ENCODE peak calls at places on chromosomes 2 and 18, in five cellular contexts. W, E, X, K and C are unnamed samples.

GRCh38 chr2:191612496-191612895 is 65.4 kb upstream of the NABP1 start:
- DNase-seq in E (no peak), X (peak), W (no peak), K (no peak), C (no peak)

GRCh38 chr2:96747061-96747460 is 7.2 kb upstream of the LMAN2L start:
- DNase-seq in E (no peak), W (no peak), X (no peak), K (no peak), C (no peak)

GRCh38 chr18:61699397-61700090 is 193.3 kb downstream of the RNF152 start:
- DNase-seq in X (no peak), K (no peak), E (no peak), W (no peak), C (no peak)

GRCh38 chr2:81545626-81546025 is 1241.1 kb upstream of the LRRTM1 start:
- DNase-seq in X (no peak), W (no peak), K (no peak), E (no peak), C (no peak)

GRCh38 chr18:47912343-47912742 is 18.1 kb downstream of the SMAD2 start:
- DNase-seq in K (no peak), E (no peak), W (no peak), X (no peak), C (no peak)

GRCh38 chr2:86249843-86250402 is 50.7 kb downstream of the MRPL35 start:
- DNase-seq in E (no peak), X (no peak), K (no peak), W (no peak), C (no peak)

GRCh38 chr18:34801769-34802168 is 91.7 kb downstream of the DTNA start:
- DNase-seq in W (no peak), E (no peak), X (no peak), K (no peak), C (no peak)

GRCh38 chr18:21134895-21135294 is 23.3 kb upstream of the ROCK1 start:
- DNase-seq in W (peak), K (peak), X (no peak), E (no peak), C (no peak)

GRCh38 chr2:176324862-176325261 is 55.6 kb downstream of the MTX2 start:
- DNase-seq in E (no peak), X (no peak), W (no peak), K (no peak), C (no peak)

GRCh38 chr2:23563673-23564617 is 179.0 kb downstream of the KLHL29 start:
- DNase-seq in K (no peak), E (peak), X (no peak), W (no peak), C (no peak)

GRCh38 chr2:233075966-233076339 is 15.8 kb downstream of the INPP5D start:
- DNase-seq in W (peak), X (no peak), E (no peak), K (peak), C (no peak)

GRCh38 chr2:30662268-30663131 is 144.7 kb downstream of the CAPN13 start:
- DNase-seq in W (peak), X (no peak), E (no peak), K (no peak), C (no peak)

GRCh38 chr2:134164306-134164705 is 89.6 kb upstream of the MGAT5 start:
- DNase-seq in E (no peak), K (no peak), X (no peak), W (no peak), C (no peak)

GRCh38 chr2:128646091-128646490 is 327.4 kb upstream of the HS6ST1 start:
- DNase-seq in E (no peak), W (no peak), K (no peak), X (no peak), C (no peak)

GRCh38 chr18:47838396-47838795 is 92.1 kb downstream of the SMAD2 start:
- DNase-seq in W (no peak), K (no peak), E (no peak), X (no peak), C (no peak)

GRCh38 chr2:126832757-126833156 is 65.9 kb upstream of the TEX51 start:
- DNase-seq in X (no peak), E (no peak), K (no peak), W (no peak), C (no peak)

GRCh38 chr2:126835261-126835660 is 63.4 kb upstream of the TEX51 start:
- DNase-seq in W (no peak), K (no peak), X (no peak), E (no peak), C (no peak)

GRCh38 chr2:126831234-126832005 is 67.3 kb upstream of the TEX51 start:
- DNase-seq in W (peak), E (no peak), X (no peak), K (no peak), C (no peak)

GRCh38 chr2:126834006-126834659 is 64.6 kb upstream of the TEX51 start:
- DNase-seq in E (no peak), X (no peak), K (no peak), W (no peak), C (no peak)

GRCh38 chr2:126832038-126832437 is 66.7 kb upstream of the TEX51 start:
- DNase-seq in X (no peak), E (no peak), W (no peak), K (no peak), C (no peak)
- TF ChIP-seq CTCF in X (no peak), E (no peak), W (no peak), K (no peak), C (no peak)

GRCh38 chr2:120515759-120516295 is 169.9 kb downstream of the INHBB start:
- DNase-seq in X (no peak), E (no peak), K (no peak), W (no peak), C (no peak)

GRCh38 chr2:120513776-120514357 is 167.9 kb downstream of the INHBB start:
- DNase-seq in K (no peak), X (no peak), W (no peak), E (no peak), C (no peak)

GRCh38 chr2:120512321-120512710 is 166.4 kb downstream of the INHBB start:
- DNase-seq in X (no peak), W (no peak), K (no peak), E (no peak), C (no peak)

GRCh38 chr2:120516323-120517314 is 170.7 kb downstream of the INHBB start:
- DNase-seq in W (no peak), K (no peak), X (no peak), E (no peak), C (no peak)

DNA sequence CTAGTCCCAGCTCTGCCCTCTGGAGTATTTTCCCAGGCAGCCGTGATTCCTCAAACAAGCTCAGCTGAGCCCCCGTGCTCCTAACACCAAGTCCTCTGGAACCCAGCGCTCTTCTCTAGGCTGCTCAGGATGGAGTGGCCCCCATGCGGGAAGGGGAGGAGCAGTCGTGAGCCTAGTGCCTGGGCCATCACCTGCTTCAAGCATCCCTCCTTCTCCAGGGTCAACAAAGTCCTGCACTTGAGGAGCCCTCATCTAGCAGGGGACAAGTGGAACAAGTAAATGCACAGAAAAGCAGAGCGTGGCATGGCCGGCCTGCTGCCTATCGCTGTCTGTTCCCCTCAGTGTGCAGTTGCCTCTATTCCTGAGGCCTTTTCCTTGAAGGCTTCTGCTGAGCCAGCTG is 168.6 kb downstream of the INHBB start:
- DNase-seq in X (no peak), E (no peak), K (no peak), W (no peak), C (no peak)
- TF ChIP-seq CTCF in X (no peak), E (no peak), K (no peak), W (no peak), C (no peak)

DNA sequence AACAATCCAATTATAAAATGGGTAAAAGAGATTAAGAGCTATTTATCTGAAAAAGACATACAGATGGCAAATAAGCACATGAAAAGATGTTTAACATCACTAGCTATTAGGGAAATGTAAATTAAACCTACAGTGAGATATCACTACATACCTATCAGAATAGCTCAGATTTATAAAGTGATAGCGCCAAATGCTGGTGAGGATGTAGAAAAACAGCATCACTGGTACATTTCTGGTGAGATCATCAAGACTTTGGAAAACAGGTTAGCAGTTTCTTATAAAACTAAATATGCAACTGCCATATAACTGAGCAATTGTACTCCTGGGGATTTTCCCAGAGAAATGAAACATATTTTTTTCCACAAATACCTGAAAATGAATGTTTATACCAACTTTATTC is 100.4 kb downstream of the ACOXL start:
- DNase-seq in E (no peak), X (no peak), W (no peak), K (no peak), C (no peak)
- TF ChIP-seq CTCF in E (no peak), X (no peak), W (no peak), K (no peak), C (no peak)

DNA sequence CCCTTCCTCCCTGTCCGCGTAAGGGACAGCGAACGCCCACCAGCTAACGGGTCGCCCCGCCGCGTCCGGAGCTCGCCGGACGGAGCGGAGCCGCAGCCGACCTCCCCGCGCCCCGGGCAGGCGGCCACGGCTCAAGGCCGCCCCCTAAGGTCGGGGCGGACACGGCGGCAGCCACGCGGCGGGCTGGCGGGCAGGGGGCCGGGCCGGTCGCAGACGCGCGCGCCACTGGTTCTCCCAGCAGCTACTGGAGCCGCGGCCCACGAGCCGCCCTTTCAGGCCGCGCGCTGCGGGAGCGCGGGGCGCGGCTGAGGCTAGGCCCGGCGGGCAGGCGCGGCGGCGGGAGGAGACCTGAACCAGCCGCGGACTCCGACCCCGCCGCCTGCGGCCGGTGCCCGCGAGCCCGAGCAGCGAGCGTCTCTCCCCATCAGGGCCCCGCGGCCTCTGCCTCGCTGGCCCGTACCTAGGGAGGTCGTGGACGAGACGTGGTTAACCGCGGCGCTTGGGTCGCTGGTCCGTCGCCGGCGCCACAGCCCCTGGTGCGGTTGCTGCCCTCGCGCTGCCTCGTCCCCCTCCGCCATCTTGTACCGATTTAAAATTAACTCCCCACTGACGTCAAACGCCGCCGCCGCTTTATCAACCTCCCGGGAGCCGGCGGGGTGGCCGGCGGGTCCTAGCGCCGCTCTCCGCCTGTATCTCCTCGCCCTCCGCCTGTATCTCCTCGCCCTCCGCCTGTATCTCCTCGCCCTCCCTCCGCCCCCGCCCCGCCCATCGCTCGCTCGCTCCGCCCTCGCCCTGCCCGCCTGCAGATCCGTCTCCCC is at the start of gene ATL2:
- DNase-seq in E (peak), W (peak), K (peak), X (peak), C (peak)
- TF ChIP-seq CTCF in E (peak), W (peak), K (peak), X (peak), C (peak)

DNA sequence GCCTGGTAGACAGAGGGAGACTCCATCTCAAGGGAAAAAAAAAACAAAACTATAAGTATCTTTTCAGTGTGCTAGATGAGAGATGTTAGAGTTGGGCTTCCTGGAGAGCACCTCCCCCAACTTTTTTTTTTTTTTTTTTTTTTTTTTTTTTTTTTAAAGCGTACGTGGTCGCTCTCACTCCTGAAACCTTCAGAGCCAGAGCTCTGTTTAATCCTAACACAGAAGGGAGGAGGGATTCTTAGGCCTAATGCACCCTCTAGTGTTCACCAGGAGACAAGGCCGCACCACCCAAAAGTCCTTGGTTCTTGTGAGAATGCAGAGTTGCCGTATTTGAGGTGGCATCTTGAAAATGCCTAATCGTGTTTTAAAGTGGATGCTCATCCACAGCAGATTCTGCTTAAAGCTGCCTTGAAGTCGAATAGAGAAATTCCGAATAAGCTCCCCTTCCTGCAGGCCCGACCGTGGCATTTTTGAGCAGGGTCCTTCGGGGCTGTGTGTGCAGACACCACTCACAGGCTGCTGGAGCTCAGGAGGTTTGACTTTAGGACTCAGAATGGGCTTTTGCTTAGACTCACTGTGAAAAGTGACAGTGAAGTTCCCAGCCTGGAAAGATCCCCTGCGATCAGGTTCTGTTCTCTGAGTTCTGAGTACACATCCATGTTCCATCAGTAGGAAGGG is 252.6 kb downstream of the AGAP1 start:
- DNase-seq in K (no peak), W (peak), X (peak), E (peak), C (peak)
- TF ChIP-seq CTCF in K (peak), W (peak), X (peak), E (peak), C (peak)

GRCh38 chr2:9333591-9334171 is 89.6 kb downstream of the ITGB1BP1 start:
- DNase-seq in E (peak), W (peak), X (peak), K (no peak), C (no peak)
- TF ChIP-seq CTCF in E (peak), W (peak), X (peak), K (no peak), C (peak)

GRCh38 chr2:2564300-2565085 is 233.4 kb upstream of the MYT1L start:
- DNase-seq in K (no peak), W (no peak), X (no peak), E (no peak), C (no peak)
- TF ChIP-seq CTCF in K (no peak), W (no peak), X (no peak), E (no peak), C (no peak)